ENCODE peak calls at places on chromosomes 2 and 18, in five cellular contexts. Z is SK-N-SH, D is IMR-90, E is K562, X is GM12878. S is an unnamed sample.

GRCh38 chr2:46050027-46050426 is 247.2 kb upstream of the EPAS1 start:
- DNase-seq in Z (no peak), D (no peak), E (no peak), X (no peak), S (no peak)

GRCh38 chr2:69545477-69545932 is 98.0 kb downstream of the AAK1 start:
- DNase-seq in Z (no peak), D (no peak), E (no peak), X (peak), S (no peak)

GRCh38 chr2:110980613-110981062 is 140.1 kb upstream of the BCL2L11 start:
- DNase-seq in Z (no peak), D (no peak), E (no peak), X (no peak), S (no peak)

GRCh38 chr2:16167471-16168426 is 227.4 kb downstream of the MYCN start:
- DNase-seq in Z (no peak), D (no peak), E (peak), X (no peak), S (no peak)

GRCh38 chr2:234457421-234457820 is 39.5 kb downstream of the ARL4C start:
- DNase-seq in Z (no peak), D (peak), E (no peak), X (no peak), S (no peak)

GRCh38 chr18:59264136-59264571 is 9.1 kb downstream of the RAX start:
- DNase-seq in Z (peak), D (no peak), E (no peak), X (no peak), S (no peak)

GRCh38 chr2:238865015-238865719 is 17.3 kb downstream of the TWIST2 start:
- DNase-seq in Z (no peak), D (no peak), E (no peak), X (no peak), S (no peak)

GRCh38 chr2:240357641-240358012 is 77.8 kb upstream of the GPC1 start:
- DNase-seq in Z (no peak), D (no peak), E (no peak), X (no peak), S (no peak)

GRCh38 chr18:12699747-12700146 is 2.8 kb downstream of the CEP76 start:
- DNase-seq in Z (no peak), D (no peak), E (no peak), X (no peak), S (no peak)

GRCh38 chr2:117832905-117833613 is 18.6 kb downstream of the DDX18 start:
- DNase-seq in Z (no peak), D (peak), E (no peak), X (no peak), S (peak)

GRCh38 chr2:180240774-180241173 is 233.7 kb upstream of the CWC22 start:
- DNase-seq in Z (no peak), D (peak), E (no peak), X (no peak), S (peak)

GRCh38 chr2:205858781-205859478 is 176.6 kb downstream of the NRP2 start:
- DNase-seq in Z (no peak), D (peak), E (no peak), X (no peak), S (no peak)

GRCh38 chr2:194087569-194087968 is 1569.5 kb upstream of the SLC39A10 start:
- DNase-seq in Z (no peak), D (no peak), E (no peak), X (no peak), S (no peak)

GRCh38 chr2:206556357-206556949 is 85.8 kb upstream of the FAM237A start:
- DNase-seq in Z (peak), D (peak), E (peak), X (no peak), S (peak)

GRCh38 chr18:36899289-36899688 is 70.4 kb downstream of the KIAA1328 start:
- DNase-seq in Z (no peak), D (peak), E (peak), X (no peak), S (peak)

GRCh38 chr2:204645018-204645775 is 99.9 kb downstream of the PARD3B start:
- DNase-seq in Z (no peak), D (peak), E (no peak), X (no peak), S (peak)

GRCh38 chr2:26483501-26483900 is 5.6 kb upstream of the OTOF start:
- DNase-seq in Z (no peak), D (no peak), E (no peak), X (no peak), S (no peak)

DNA sequence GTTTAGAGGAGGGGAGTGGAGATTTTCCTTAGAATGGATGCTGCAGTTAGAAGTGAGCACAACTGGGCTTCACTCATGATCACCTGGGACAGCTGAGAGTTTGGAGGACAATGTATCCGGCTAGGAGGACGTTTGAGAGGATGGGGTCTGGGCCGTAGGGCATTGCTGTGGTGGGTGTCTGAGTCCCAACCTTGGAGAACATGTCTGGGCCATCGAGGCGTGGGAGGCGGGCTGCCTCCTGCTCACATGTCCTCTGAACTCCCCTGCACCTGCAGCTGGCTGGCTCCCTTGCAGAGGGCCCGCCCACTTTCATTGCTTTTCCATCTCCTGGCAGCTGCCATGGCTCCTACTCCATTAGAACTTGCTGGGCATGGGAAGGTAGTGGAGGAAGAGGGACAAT is 203.0 kb upstream of the PXDN start:
- DNase-seq in Z (no peak), D (no peak), E (no peak), X (no peak), S (no peak)
- TF ChIP-seq RCOR1 in Z (no peak), D (no peak), E (no peak), X (no peak), S (no peak)

DNA sequence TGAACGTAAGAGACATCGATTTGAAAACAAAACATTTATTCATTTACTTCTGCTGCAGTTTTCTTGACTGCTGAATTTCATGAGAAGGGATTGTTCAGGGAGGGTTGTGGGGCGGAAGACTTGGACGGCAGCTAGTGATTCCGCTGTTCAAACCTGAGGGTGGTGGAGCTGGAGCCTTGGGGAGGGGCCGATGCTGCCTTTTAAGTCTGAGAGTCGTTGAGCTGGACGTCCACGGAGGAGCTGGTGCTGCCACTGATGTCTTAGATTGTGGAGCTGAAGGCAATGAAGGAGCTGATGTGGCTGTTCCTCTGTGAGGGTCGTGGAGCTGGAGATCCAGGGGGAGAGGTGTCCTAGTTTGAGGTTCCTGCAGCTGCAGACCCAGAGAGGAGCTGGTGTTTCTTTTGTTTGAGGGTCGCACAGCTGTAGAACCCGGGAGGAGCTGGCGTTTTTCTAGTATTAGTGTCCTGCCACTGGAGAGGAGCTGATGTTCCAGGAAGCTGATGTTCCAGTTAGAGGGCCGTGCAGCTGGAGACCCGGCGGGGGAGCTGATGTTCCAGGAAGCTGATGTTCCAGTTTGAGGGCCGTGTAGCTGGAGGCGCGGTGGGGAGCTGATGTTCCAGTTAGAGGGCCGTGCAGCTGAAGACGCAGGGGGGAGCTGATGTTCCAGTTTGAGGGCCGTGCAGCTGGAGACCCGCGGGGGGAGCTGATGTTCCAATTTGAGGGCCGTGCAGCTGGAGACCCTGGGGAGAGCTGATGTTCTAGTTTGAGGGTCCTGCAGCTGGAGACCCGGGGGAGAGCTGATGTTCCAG is 150.9 kb downstream of the RTP5 start:
- DNase-seq in Z (no peak), D (no peak), E (peak), X (no peak), S (peak)
- TF ChIP-seq USF2 in Z (no peak), D (no peak), E (no peak), X (no peak), S (no peak)

GRCh38 chr2:11389048-11389413 is 44.6 kb upstream of the ROCK2 start:
- DNase-seq in Z (no peak), D (no peak), E (no peak), X (no peak), S (no peak)
- H3K4me3 ChIP-seq in Z (no peak), D (no peak), E (no peak), X (no peak), S (no peak)

DNA sequence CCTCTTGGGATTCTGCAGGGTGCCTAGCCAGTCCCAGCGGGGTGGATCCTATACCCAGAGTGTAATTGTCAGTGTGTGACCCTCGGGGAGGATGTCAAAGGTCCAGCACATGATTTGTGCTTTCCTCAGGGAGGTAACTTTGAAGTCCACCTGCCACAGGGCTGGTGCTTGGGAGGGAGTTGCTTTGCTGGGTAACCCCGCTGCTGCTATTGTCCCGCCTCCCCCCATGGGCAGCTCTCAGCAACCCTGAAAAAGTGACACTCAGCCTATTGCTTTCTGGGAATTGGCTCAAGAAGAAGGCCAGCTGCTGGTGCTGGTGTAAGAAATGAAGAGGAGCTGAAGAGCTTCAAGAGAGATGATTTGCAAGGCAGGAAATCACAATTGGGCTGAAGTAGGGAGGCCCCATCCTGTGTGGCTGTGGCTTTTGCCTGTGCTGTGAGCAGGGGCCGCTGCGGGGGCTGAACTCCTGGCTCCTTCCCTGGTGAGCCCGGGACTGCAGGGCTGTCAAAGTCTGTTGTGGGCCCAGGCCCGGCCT is 36.4 kb downstream of the EMILIN2 start:
- DNase-seq in Z (no peak), D (no peak), E (no peak), X (no peak), S (no peak)
- TF ChIP-seq RCOR1 in Z (no peak), D (no peak), E (no peak), X (no peak), S (no peak)

GRCh38 chr2:2293527-2294089 is 37.5 kb downstream of the MYT1L start:
- DNase-seq in Z (peak), D (no peak), E (no peak), X (no peak), S (no peak)

GRCh38 chr2:2291500-2292260 is 39.4 kb downstream of the MYT1L start:
- DNase-seq in Z (peak), D (no peak), E (no peak), X (no peak), S (peak)

GRCh38 chr2:2296400-2296799 is 34.7 kb downstream of the MYT1L start:
- DNase-seq in Z (peak), D (no peak), E (no peak), X (no peak), S (no peak)

GRCh38 chr2:2294183-2294675 is 36.8 kb downstream of the MYT1L start:
- DNase-seq in Z (peak), D (no peak), E (no peak), X (no peak), S (no peak)

DNA sequence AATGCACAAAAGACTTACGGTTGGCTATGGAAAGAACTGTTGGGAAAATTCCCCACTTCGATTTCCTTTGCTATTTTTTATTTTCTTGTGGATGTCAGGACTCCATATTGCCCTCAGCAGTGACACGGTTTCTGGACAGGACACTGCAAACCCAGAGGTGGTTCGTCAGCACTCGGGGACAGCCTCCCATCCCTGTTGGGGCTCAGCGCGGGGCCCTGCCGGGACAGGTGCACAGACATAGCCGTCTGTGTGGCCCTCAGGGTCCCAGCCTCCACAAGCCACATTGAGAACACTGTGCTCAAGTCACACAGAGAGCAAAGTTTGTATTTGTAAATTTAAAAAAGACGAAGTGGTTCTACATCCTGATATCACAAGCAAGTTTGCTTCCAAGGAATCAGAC is 38.7 kb downstream of the MYT1L start:
- DNase-seq in Z (peak), D (no peak), E (no peak), X (no peak), S (no peak)
- TF ChIP-seq USF2 in Z (no peak), D (no peak), E (no peak), X (no peak), S (no peak)

GRCh38 chr18:55419939-55420664 is 167.9 kb downstream of the TCF4 start:
- DNase-seq in Z (no peak), D (no peak), E (no peak), X (no peak), S (no peak)
- H3K4me3 ChIP-seq in Z (no peak), D (peak), E (no peak), X (no peak), S (no peak)

DNA sequence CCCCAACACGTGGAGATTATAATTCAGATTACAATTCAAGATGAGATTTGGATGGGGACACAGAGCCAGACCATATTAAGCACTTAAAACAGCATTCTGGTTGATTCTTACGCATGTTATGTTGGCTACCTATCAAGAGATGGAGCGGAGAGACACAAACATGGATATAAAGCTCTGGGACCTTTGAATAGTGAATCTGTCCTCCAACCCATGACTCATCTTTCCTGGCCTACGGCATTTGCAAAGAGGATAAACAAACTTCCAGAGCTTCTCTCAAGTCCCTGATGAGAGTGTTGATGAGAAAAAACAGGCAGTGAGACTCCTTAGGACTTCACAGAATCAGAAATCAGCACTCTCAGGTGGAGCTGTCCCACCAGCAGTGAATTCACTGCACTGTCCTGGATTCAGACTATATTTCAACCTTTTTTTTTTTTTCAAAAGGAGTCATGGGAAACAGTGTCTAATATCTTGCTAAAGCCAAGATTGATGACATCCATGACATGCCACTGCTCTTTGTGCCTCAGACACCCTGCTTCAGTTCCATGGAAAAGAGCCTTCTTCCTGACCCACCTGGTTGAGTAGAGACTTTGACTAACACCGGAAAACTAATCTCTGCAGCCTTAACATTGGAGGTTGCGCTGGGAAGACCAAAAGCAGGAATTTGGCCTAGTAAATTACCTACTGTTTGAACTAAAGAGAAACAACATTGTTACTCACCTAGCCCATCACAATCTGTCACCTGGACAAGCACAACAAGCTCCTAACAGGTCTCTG is 62.1 kb upstream of the NPAS2 start:
- DNase-seq in Z (no peak), D (peak), E (no peak), X (no peak), S (peak)
- TF ChIP-seq RCOR1 in Z (no peak), D (no peak), E (no peak), X (no peak), S (no peak)

GRCh38 chr18:62396381-62396780 is 71.3 kb downstream of the TNFRSF11A start:
- DNase-seq in Z (no peak), D (no peak), E (no peak), X (no peak), S (no peak)
- TF ChIP-seq USF2 in Z (no peak), D (no peak), E (no peak), X (no peak), S (no peak)

GRCh38 chr2:222039821-222040220 is 259.0 kb downstream of the PAX3 start:
- DNase-seq in Z (no peak), D (no peak), E (no peak), X (no peak), S (no peak)

GRCh38 chr2:222038086-222038802 is 260.6 kb downstream of the PAX3 start:
- DNase-seq in Z (no peak), D (peak), E (no peak), X (no peak), S (no peak)

GRCh38 chr2:222037211-222037610 is 261.6 kb downstream of the PAX3 start:
- DNase-seq in Z (no peak), D (no peak), E (no peak), X (no peak), S (no peak)

GRCh38 chr2:222033541-222033940 is 265.3 kb downstream of the PAX3 start:
- DNase-seq in Z (no peak), D (no peak), E (no peak), X (no peak), S (no peak)

DNA sequence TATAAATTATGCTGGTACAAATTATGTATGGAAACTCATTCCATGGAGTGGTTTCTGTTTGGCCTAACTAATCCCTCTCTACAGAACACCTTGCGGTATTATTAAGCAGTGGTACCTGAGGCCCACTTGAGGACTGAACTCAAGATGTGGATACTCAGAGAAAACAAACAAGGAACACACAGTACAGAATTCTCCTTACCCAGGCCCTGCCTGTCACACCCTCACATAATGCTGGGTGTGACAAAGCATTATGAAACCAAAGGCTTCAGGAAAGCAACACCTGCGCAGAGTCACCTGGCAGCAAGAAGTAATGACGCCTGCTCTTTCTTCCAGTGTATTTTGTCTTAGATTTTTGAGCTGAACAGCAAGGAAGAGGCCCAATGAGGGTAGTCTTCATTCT is 264.7 kb downstream of the PAX3 start:
- DNase-seq in Z (no peak), D (no peak), E (no peak), X (no peak), S (no peak)
- H3K4me3 ChIP-seq in Z (no peak), D (no peak), E (no peak), X (no peak), S (no peak)